ENCODE peak calls at places on chromosomes 13 and 19, in eight cellular contexts. K is B cell; D is effector memory CD4-positive, alpha-beta T cell; A is T-helper 2 cell; G is colonic mucosa; X is stimulated activated CD8-positive, alpha-beta memory T cell treated with anti-CD3 and anti-CD28 coated beads, Interleukin-4, amount 100 ng/mL, for 1 hour; O is stimulated activated CD4-positive, alpha-beta T cell treated with anti-CD3 and anti-CD28 coated beads, Interleukin-4, amount 100 ng/mL, for 4 hours; Y is NCI-H446. Z is an unnamed sample.

GRCh38 chr13:59663707-59664106 is 500.0 kb downstream of the DIAPH3 start:
- DNase-seq in A (no peak), Y (no peak), O (no peak), X (no peak), D (no peak), G (no peak), K (no peak), Z (no peak)

GRCh38 chr13:110354715-110355473 is 47.8 kb downstream of the COL4A2 start:
- DNase-seq in K (no peak), X (no peak), O (no peak), Y (no peak), D (no peak), G (no peak), A (no peak), Z (peak)

GRCh38 chr13:96780105-96780504 is 214.2 kb downstream of the OXGR1 start:
- DNase-seq in Y (no peak), K (no peak), G (no peak), X (no peak), D (no peak), O (no peak), A (no peak), Z (no peak)

GRCh38 chr13:78978381-78978998 is 319.5 kb upstream of the OBI1 start:
- DNase-seq in G (peak), K (peak), Y (peak), O (no peak), A (no peak), D (no peak), X (no peak), Z (peak)

GRCh38 chr13:32191452-32191998 is 123.6 kb downstream of the ZAR1L start:
- DNase-seq in O (no peak), G (no peak), D (no peak), A (no peak), K (no peak), Y (no peak), X (no peak), Z (no peak)

GRCh38 chr19:40592170-40592569 is 9.0 kb upstream of the LTBP4 start:
- DNase-seq in Y (peak), A (no peak), O (no peak), D (no peak), K (peak), X (no peak), G (no peak), Z (peak)

GRCh38 chr13:105997436-105998232 is 537.8 kb downstream of the EFNB2 start:
- DNase-seq in O (no peak), X (no peak), Y (no peak), G (no peak), D (no peak), K (no peak), A (no peak), Z (no peak)

GRCh38 chr19:50309396-50310125 is 19.6 kb downstream of the KCNC3 start:
- DNase-seq in O (no peak), X (no peak), G (no peak), A (no peak), D (no peak), K (no peak), Y (no peak), Z (no peak)

GRCh38 chr13:99975626-99976025 is 4.1 kb upstream of the ZIC5 start:
- DNase-seq in D (no peak), Y (no peak), K (no peak), X (no peak), O (no peak), G (no peak), A (no peak), Z (no peak)

GRCh38 chr19:45715139-45715538 is 15.6 kb downstream of the FBXO46 start:
- DNase-seq in A (no peak), X (no peak), O (no peak), Y (no peak), D (no peak), K (no peak), G (no peak), Z (no peak)

GRCh38 chr13:59601993-59602392 is 561.7 kb downstream of the DIAPH3 start:
- DNase-seq in O (no peak), X (no peak), G (no peak), Y (no peak), D (no peak), K (no peak), A (no peak), Z (peak)

GRCh38 chr19:34237939-34238338 is 16.4 kb upstream of the GARRE1 start:
- DNase-seq in G (no peak), Y (no peak), A (no peak), D (no peak), K (no peak), X (no peak), O (no peak), Z (no peak)